ENCODE peak calls at places on chromosomes 7 and 10, in five cellular contexts. H is germinal center; L is fibroblast of lung; G is effector memory CD4-positive, alpha-beta T cell; X is foreskin fibroblast. U is an unnamed sample.

GRCh38 chr7:87413029-87413428 is 62.5 kb downstream of the ABCB4 start:
- DNase-seq in H (no peak), G (no peak), X (no peak), L (peak; percentile 79), U (no peak)

GRCh38 chr10:69503896-69504265 is 52.6 kb downstream of the TSPAN15 start:
- DNase-seq in G (no peak), L (no peak), X (no peak), H (no peak), U (no peak)

GRCh38 chr10:484925-485661 is 204.4 kb downstream of the DIP2C start:
- DNase-seq in H (no peak), G (no peak), X (no peak), L (no peak), U (no peak)

GRCh38 chr10:75019360-75019759 is 92.1 kb upstream of the SAMD8 start:
- DNase-seq in G (no peak), L (peak; percentile 33), X (peak; percentile 15), H (no peak), U (no peak)

GRCh38 chr7:32427769-32428291 is 62.4 kb downstream of the LSM5 start:
- DNase-seq in G (peak; percentile 3), L (peak; percentile 79), X (peak; percentile 65), H (peak; percentile 39), U (peak; percentile 77)

GRCh38 chr7:139813141-139813540 is 15.9 kb upstream of the TBXAS1 start:
- DNase-seq in L (no peak), G (no peak), X (no peak), H (no peak), U (no peak)

GRCh38 chr7:129436335-129436923 is 2.2 kb downstream of the STRIP2 start:
- DNase-seq in G (no peak), L (no peak), X (no peak), H (no peak), U (peak; percentile 42)

GRCh38 chr7:25615005-25615404 is 386.7 kb upstream of the NPVF start:
- DNase-seq in X (no peak), G (no peak), L (no peak), H (no peak), U (no peak)

GRCh38 chr10:110609592-110609991 is 34.5 kb upstream of the RBM20 start:
- DNase-seq in G (no peak), X (peak; percentile 7), H (no peak), L (no peak), U (peak; percentile 62)

GRCh38 chr10:17265468-17265867 is 37.4 kb downstream of the VIM start:
- DNase-seq in H (no peak), L (no peak), G (no peak), X (no peak), U (no peak)

GRCh38 chr7:29935111-29935510 is 54.5 kb downstream of the SCRN1 start:
- DNase-seq in G (no peak), X (peak; percentile 19), L (peak; percentile 46), H (no peak), U (no peak)

GRCh38 chr7:25847331-25848070 is 304.5 kb upstream of the NFE2L3 start:
- DNase-seq in H (no peak), G (no peak), L (peak; percentile 74), X (peak; percentile 55), U (no peak)

GRCh38 chr10:132939378-132939955 is 2.9 kb downstream of the CFAP46 start:
- DNase-seq in G (no peak), X (no peak), H (no peak), L (no peak), U (no peak)

GRCh38 chr10:97335995-97336394 is 1.5 kb upstream of the FRAT2 start:
- DNase-seq in G (no peak), X (no peak), H (no peak), L (no peak), U (no peak)

U was measured in WERI-Rb-1.